ENCODE peak calls at places on chromosome 14, in seven cellular contexts. K is A549, I is HepG2, A is WERI-Rb-1, G is left lung, C is esophagus squamous epithelium, E is K562. L is an unnamed sample. For H3K9me3, the result is how much of the 10 kb centered on the place peaks cover.

GRCh38 chr14:23173039-23173438 is 10.4 kb downstream of the SLC7A8 start:
- DNase-seq in K (no peak), A (no peak), I (no peak), G (no peak), E (no peak), C (no peak), L (no peak)

GRCh38 chr14:35346738-35347322 is 54.6 kb downstream of the PSMA6 start:
- DNase-seq in E (no peak), C (no peak), K (no peak), I (no peak), A (no peak), G (no peak), L (no peak)

GRCh38 chr14:76782885-76783566 is 21.8 kb downstream of the VASH1 start:
- DNase-seq in K (no peak), C (no peak), E (no peak), G (no peak), I (no peak), A (no peak), L (no peak)

GRCh38 chr14:68549057-68549421 is 243.8 kb downstream of the ZFP36L1 start:
- DNase-seq in I (no peak), E (peak), G (no peak), A (no peak), C (no peak), K (peak), L (no peak)

GRCh38 chr14:42140831-42141279 is 534.2 kb downstream of the LRFN5 start:
- DNase-seq in G (no peak), A (no peak), K (peak), E (no peak), C (no peak), I (no peak), L (no peak)

GRCh38 chr14:39383026-39383626 is 49.1 kb downstream of the FBXO33 start:
- DNase-seq in C (no peak), E (no peak), I (no peak), G (no peak), K (no peak), A (no peak), L (no peak)

GRCh38 chr14:35046751-35047536 is 872 bp downstream of the FAM177A1 start:
- DNase-seq in E (no peak), K (peak), C (peak), I (peak), G (no peak), A (no peak), L (no peak)

GRCh38 chr14:68219407-68219806 is 399.8 kb downstream of the RAD51B start:
- DNase-seq in K (no peak), C (no peak), I (no peak), E (no peak), A (no peak), G (no peak), L (no peak)

GRCh38 chr14:62179367-62180018 is 417.3 kb downstream of the SNAPC1 start:
- DNase-seq in C (no peak), E (peak), A (peak), I (peak), G (peak), K (peak), L (no peak)

GRCh38 chr14:94611179-94611578 is 1.0 kb upstream of the SERPINA3 start:
- DNase-seq in E (no peak), C (no peak), G (no peak), K (no peak), A (no peak), I (no peak), L (no peak)

GRCh38 chr14:64800000-64800399 is 79.7 kb downstream of the SPTB start:
- DNase-seq in E (no peak), G (no peak), A (peak), K (peak), I (peak), C (no peak), L (no peak)

GRCh38 chr14:82905762-82906161 is 1372.1 kb upstream of the SEL1L start:
- DNase-seq in E (no peak), G (no peak), A (no peak), C (no peak), K (no peak), I (no peak), L (no peak)

GRCh38 chr14:103188691-103189480 is 65.6 kb downstream of the TNFAIP2 start:
- DNase-seq in I (no peak), A (no peak), G (peak), E (no peak), C (no peak), K (no peak), L (peak)

DNA sequence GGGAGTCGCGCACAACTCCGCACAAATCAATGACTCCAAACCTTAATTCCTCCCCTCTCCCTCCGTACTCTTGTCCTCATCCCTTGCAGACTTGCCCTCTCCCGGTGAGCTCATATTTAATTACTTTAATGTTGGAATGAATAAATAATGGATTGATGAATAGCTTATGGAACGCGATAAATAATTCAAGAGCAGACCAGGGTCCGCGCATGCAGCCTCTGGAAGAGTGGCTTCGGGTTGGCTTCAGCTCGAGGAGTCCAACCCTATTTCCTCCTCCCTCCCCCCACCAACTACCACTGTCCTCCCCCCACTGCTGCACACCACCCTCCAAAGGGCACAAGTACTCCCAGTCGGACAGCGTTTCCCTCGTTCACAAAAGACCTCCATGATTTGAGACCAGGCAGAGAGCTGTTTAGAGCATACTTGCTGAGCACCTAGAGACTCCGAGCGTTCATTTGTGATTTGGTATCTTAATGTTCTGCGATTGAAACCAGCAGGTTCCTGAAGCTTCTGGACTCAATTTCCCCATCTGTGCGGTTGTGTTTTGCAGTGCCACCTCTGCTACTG is 621 bp upstream of the SIX1 start:
- DNase-seq in A (peak), K (no peak), G (no peak), I (no peak), E (no peak), C (no peak), L (no peak)
- H3K9me3 ChIP-seq in A (under half), K (under half), G (under half), I (under half), E (under half), C (under half), L (under half)

DNA sequence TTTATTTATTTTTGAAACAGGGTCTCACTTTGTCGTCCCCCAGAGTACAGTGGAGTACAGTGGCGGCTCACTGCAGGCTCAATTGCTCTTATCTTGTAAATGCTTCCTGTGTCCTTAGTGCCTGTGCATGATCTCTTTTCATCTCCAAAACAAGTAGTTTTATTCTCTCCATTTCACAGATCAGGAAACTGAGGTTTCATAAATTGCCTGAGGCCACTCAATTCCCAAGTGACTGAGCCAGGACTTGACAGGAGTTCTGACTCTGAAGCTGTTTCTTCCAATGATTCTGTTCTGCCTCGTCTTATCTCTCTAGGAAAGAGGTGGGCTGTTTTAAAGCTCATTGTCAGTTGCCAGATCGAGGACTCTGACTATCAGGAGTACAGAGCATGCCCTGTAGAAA is 11.3 kb upstream of the GPR68 start:
- DNase-seq in I (no peak), G (no peak), K (no peak), C (no peak), E (no peak), A (no peak), L (no peak)
- H3K9me3 ChIP-seq in I (under half), G (under half), K (under half), C (under half), E (under half), A (under half), L (under half)

GRCh38 chr14:29740491-29740890 is 187.2 kb downstream of the PRKD1 start:
- DNase-seq in E (no peak), G (no peak), C (no peak), A (no peak), K (no peak), I (no peak), L (no peak)
- H3K9me3 ChIP-seq in E (under half), G (under half), C (under half), A (under half), K (under half), I (half or more), L (under half)

DNA sequence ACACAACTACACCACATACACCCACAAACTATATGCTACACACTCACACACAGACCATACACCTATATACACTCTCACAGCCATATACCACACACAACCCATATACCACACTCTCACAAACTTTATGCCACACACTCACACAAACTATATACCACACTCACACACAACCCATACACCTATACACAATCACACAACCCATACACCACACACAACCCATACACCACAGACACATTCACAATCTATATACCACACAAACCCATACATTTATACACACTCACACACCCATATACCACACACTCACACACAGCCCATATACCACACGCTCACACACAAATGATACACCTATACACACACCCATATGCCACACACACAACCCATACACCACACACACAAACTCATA is 163.3 kb downstream of the TMEM121 start:
- DNase-seq in C (no peak), A (no peak), E (no peak), G (no peak), I (no peak), K (no peak), L (no peak)
- H3K9me3 ChIP-seq in C (under half), A (under half), E (under half), G (under half), I (under half), K (under half), L (under half)

L was measured in T-helper 17 cell.